ENCODE peak calls at places on chromosomes 1 and 21, in four cellular contexts. D is heart left ventricle, V is mesendoderm, S is NCI-H774. F is an unnamed sample.

GRCh38 chr21:45140346-45140940 is 66.1 kb downstream of the ADARB1 start:
- DNase-seq in D (peak), V (peak), S (peak), F (peak)

GRCh38 chr1:112674986-112675727 is 698 bp downstream of the MOV10 start:
- DNase-seq in D (peak), V (peak), S (no peak), F (no peak)

GRCh38 chr1:173276922-173277800 is 70.0 kb upstream of the TNFSF4 start:
- DNase-seq in D (no peak), V (no peak), S (no peak), F (no peak)

GRCh38 chr1:53410100-53410541 is 49.1 kb upstream of the DMRTB1 start:
- DNase-seq in D (no peak), V (peak), S (no peak), F (peak)

GRCh38 chr1:192067360-192067759 is 90.9 kb upstream of the RGS18 start:
- DNase-seq in D (no peak), V (peak), S (no peak), F (no peak)

GRCh38 chr1:78370356-78370755 is 120.4 kb upstream of the PTGFR start:
- DNase-seq in D (no peak), V (no peak), S (no peak), F (peak)

GRCh38 chr1:148385371-148386030 is 97.6 kb downstream of the PPIAL4G start:
- DNase-seq in D (no peak), V (peak), S (no peak), F (no peak)

GRCh38 chr1:51924455-51924854 is 45.9 kb upstream of the NRDC start:
- DNase-seq in D (no peak), V (peak), S (no peak), F (peak)

GRCh38 chr1:201262963-201263608 is 20.2 kb upstream of the PKP1 start:
- DNase-seq in D (no peak), V (no peak), S (no peak), F (no peak)

GRCh38 chr1:173175514-173176146 is 31.5 kb downstream of the TNFSF4 start:
- DNase-seq in D (no peak), V (no peak), S (no peak), F (no peak)

GRCh38 chr21:45835301-45836267 is 146.0 kb upstream of the COL6A1 start:
- DNase-seq in D (no peak), V (no peak), S (no peak), F (no peak)

GRCh38 chr21:46081862-46082637 is 15.9 kb upstream of the COL6A2 start:
- DNase-seq in D (no peak), V (no peak), S (no peak), F (no peak)

GRCh38 chr1:206559661-206559995 is 52.3 kb downstream of the RASSF5 start:
- DNase-seq in D (no peak), V (no peak), S (no peak), F (no peak)

F was measured in RCC 7860.